ENCODE peak calls at places on chromosomes 5 and 9, in seven cellular contexts. One of them, this sample, is unnamed.

GRCh38 chr5:18394154-18394804 is 760.0 kb downstream of the TAF11L14 start:
- DNase-seq in stomach: peak
- DNase-seq in NB4: peak
- DNase-seq in uterus: no peak
- DNase-seq in upper lobe of left lung: no peak
- DNase-seq in IMR-90: peak
- DNase-seq in heart left ventricle: no peak
- DNase-seq in this sample: peak

GRCh38 chr9:18017136-18017535 is 438.3 kb downstream of the SH3GL2 start:
- DNase-seq in IMR-90: no peak
- DNase-seq in uterus: no peak
- DNase-seq in NB4: no peak
- DNase-seq in upper lobe of left lung: no peak
- DNase-seq in stomach: no peak
- DNase-seq in heart left ventricle: no peak
- DNase-seq in this sample: no peak

GRCh38 chr5:177403194-177403825 is 2.8 kb upstream of the PFN3 start:
- DNase-seq in uterus: no peak
- DNase-seq in IMR-90: peak
- DNase-seq in upper lobe of left lung: peak
- DNase-seq in NB4: peak
- DNase-seq in stomach: peak
- DNase-seq in heart left ventricle: no peak
- DNase-seq in this sample: no peak

GRCh38 chr5:62268792-62269191 is 37.2 kb upstream of the KIF2A start:
- DNase-seq in NB4: peak
- DNase-seq in stomach: no peak
- DNase-seq in heart left ventricle: no peak
- DNase-seq in IMR-90: no peak
- DNase-seq in upper lobe of left lung: no peak
- DNase-seq in uterus: no peak
- DNase-seq in this sample: no peak

GRCh38 chr5:67774796-67775195 is 440.8 kb upstream of the PIK3R1 start:
- DNase-seq in stomach: no peak
- DNase-seq in IMR-90: no peak
- DNase-seq in upper lobe of left lung: no peak
- DNase-seq in uterus: no peak
- DNase-seq in NB4: no peak
- DNase-seq in heart left ventricle: no peak
- DNase-seq in this sample: no peak

GRCh38 chr9:29556317-29556716 is 1983.0 kb upstream of the C9orf72 start:
- DNase-seq in heart left ventricle: no peak
- DNase-seq in stomach: no peak
- DNase-seq in IMR-90: no peak
- DNase-seq in NB4: no peak
- DNase-seq in uterus: peak
- DNase-seq in upper lobe of left lung: no peak
- DNase-seq in this sample: peak

GRCh38 chr5:154351566-154351965 is 94.2 kb upstream of the SAP30L start:
- DNase-seq in NB4: no peak
- DNase-seq in IMR-90: no peak
- DNase-seq in upper lobe of left lung: no peak
- DNase-seq in heart left ventricle: no peak
- DNase-seq in uterus: no peak
- DNase-seq in stomach: no peak
- DNase-seq in this sample: no peak

GRCh38 chr9:32411753-32412152 is 27.3 kb downstream of the ACO1 start:
- DNase-seq in uterus: no peak
- DNase-seq in NB4: no peak
- DNase-seq in heart left ventricle: no peak
- DNase-seq in stomach: no peak
- DNase-seq in IMR-90: no peak
- DNase-seq in upper lobe of left lung: no peak
- DNase-seq in this sample: no peak

GRCh38 chr9:76180541-76180940 is 213.7 kb downstream of the RFK start:
- DNase-seq in stomach: no peak
- DNase-seq in IMR-90: peak
- DNase-seq in NB4: no peak
- DNase-seq in uterus: no peak
- DNase-seq in upper lobe of left lung: no peak
- DNase-seq in heart left ventricle: no peak
- DNase-seq in this sample: no peak

GRCh38 chr5:88263349-88263748 is 5.3 kb downstream of the TMEM161B start:
- DNase-seq in NB4: no peak
- DNase-seq in uterus: no peak
- DNase-seq in upper lobe of left lung: no peak
- DNase-seq in heart left ventricle: no peak
- DNase-seq in stomach: no peak
- DNase-seq in IMR-90: no peak
- DNase-seq in this sample: no peak

GRCh38 chr5:88269222-88269771 is 652 bp upstream of the TMEM161B start:
- DNase-seq in heart left ventricle: no peak
- DNase-seq in IMR-90: peak
- DNase-seq in NB4: peak
- DNase-seq in stomach: no peak
- DNase-seq in upper lobe of left lung: no peak
- DNase-seq in uterus: no peak
- DNase-seq in this sample: peak

DNA sequence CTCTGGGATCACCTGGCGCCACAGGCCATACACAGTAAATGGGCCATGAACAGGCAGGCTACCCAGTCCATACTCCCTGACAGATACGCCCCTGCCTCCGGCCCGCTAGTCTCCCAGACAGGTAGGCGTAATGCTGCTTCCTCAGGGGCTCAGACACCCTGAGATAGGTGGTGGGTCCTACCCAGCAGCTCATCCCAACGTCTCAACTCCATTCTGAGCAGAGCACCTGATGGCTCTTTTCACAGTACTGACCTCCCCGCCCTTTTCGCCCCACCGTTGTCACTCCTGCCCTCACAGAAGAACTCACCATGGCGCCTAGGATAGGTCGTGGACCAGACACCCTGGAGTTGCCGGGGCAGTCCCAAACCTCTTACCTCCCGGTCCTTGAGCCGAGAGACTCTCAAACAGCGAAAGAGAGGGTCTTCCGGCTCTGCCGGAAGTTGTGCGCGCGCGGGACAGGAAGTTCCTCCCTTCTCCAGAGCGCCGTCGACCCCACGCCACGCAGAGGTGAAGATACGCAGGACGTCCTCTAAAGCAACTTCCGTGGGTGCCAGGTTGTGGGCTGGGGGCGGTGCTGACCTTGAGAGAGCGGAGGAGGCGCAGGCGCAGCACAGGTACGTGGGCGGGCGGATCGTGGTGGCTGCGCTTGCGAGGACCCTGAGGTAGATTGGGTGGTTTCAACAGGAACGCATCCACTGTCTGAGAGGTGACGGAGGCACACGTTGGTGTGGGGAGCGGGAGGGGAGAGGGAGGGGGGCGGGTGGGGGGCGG is at the start of gene TMEM161B:
- DNase-seq in NB4: peak
- DNase-seq in upper lobe of left lung: peak
- DNase-seq in heart left ventricle: peak
- DNase-seq in stomach: peak
- DNase-seq in IMR-90: peak
- DNase-seq in uterus: peak
- DNase-seq in this sample: peak
- TF ChIP-seq POLR2A in NB4: peak
- TF ChIP-seq POLR2A in upper lobe of left lung: no peak
- TF ChIP-seq POLR2A in heart left ventricle: peak
- TF ChIP-seq POLR2A in stomach: no peak
- TF ChIP-seq POLR2A in IMR-90: no peak
- TF ChIP-seq POLR2A in uterus: no peak
- TF ChIP-seq POLR2A in this sample: peak

DNA sequence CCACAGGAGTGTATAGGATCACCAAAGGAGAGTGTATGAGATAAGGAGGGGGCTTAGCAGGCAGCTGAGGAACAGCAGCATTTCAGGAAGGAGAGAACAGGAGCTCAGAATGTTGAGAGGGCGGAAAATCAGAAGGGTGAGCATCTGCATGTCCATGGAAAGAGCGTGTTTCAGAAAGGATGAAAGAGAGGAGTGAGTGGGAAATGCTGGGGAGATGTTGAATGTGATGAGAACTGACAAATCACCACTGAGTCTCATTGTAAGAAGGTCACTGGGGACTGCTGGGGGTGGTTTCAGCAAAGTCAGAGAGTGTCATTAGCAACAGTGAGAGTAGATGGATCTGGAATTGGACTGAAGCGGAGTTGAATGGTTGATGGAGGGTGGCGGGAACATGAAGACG is 65.8 kb downstream of the ANKRD33B start:
- DNase-seq in stomach: no peak
- DNase-seq in IMR-90: no peak
- DNase-seq in upper lobe of left lung: no peak
- DNase-seq in heart left ventricle: no peak
- DNase-seq in NB4: no peak
- DNase-seq in uterus: no peak
- DNase-seq in this sample: no peak
- TF ChIP-seq POLR2A in stomach: no peak
- TF ChIP-seq POLR2A in IMR-90: no peak
- TF ChIP-seq POLR2A in upper lobe of left lung: no peak
- TF ChIP-seq POLR2A in heart left ventricle: no peak
- TF ChIP-seq POLR2A in NB4: no peak
- TF ChIP-seq POLR2A in uterus: no peak
- TF ChIP-seq POLR2A in this sample: no peak

GRCh38 chr9:89495824-89496555 is 1.9 kb downstream of the SEMA4D start:
- DNase-seq in uterus: no peak
- DNase-seq in heart left ventricle: no peak
- DNase-seq in NB4: no peak
- DNase-seq in IMR-90: no peak
- DNase-seq in stomach: peak
- DNase-seq in upper lobe of left lung: no peak
- DNase-seq in this sample: no peak

GRCh38 chr9:89497978-89498844 is at the start of gene SEMA4D:
- DNase-seq in upper lobe of left lung: peak
- DNase-seq in uterus: peak
- DNase-seq in NB4: peak
- DNase-seq in IMR-90: peak
- DNase-seq in heart left ventricle: peak
- DNase-seq in stomach: peak
- DNase-seq in this sample: peak

GRCh38 chr9:89497181-89497963 is 541 bp downstream of the SEMA4D start:
- DNase-seq in upper lobe of left lung: peak
- DNase-seq in NB4: peak
- DNase-seq in stomach: peak
- DNase-seq in IMR-90: no peak
- DNase-seq in uterus: no peak
- DNase-seq in heart left ventricle: no peak
- DNase-seq in this sample: no peak

GRCh38 chr9:89498845-89499480 is 1.1 kb upstream of the SEMA4D start:
- DNase-seq in IMR-90: no peak
- DNase-seq in uterus: no peak
- DNase-seq in NB4: peak
- DNase-seq in upper lobe of left lung: no peak
- DNase-seq in stomach: peak
- DNase-seq in heart left ventricle: no peak
- DNase-seq in this sample: no peak

GRCh38 chr9:89496645-89497044 is 1.3 kb downstream of the SEMA4D start:
- DNase-seq in uterus: no peak
- DNase-seq in upper lobe of left lung: peak
- DNase-seq in stomach: peak
- DNase-seq in IMR-90: no peak
- DNase-seq in NB4: no peak
- DNase-seq in heart left ventricle: no peak
- DNase-seq in this sample: no peak
- TF ChIP-seq POLR2A in uterus: no peak
- TF ChIP-seq POLR2A in upper lobe of left lung: no peak
- TF ChIP-seq POLR2A in stomach: no peak
- TF ChIP-seq POLR2A in IMR-90: no peak
- TF ChIP-seq POLR2A in NB4: no peak
- TF ChIP-seq POLR2A in heart left ventricle: no peak
- TF ChIP-seq POLR2A in this sample: no peak

GRCh38 chr5:90474235-90475107 is at the start of the genes MBLAC2 and POLR3G:
- DNase-seq in upper lobe of left lung: peak
- DNase-seq in stomach: peak
- DNase-seq in uterus: peak
- DNase-seq in heart left ventricle: peak
- DNase-seq in IMR-90: peak
- DNase-seq in NB4: peak
- DNase-seq in this sample: peak
- TF ChIP-seq POLR2A in upper lobe of left lung: no peak
- TF ChIP-seq POLR2A in stomach: no peak
- TF ChIP-seq POLR2A in uterus: peak
- TF ChIP-seq POLR2A in heart left ventricle: peak
- TF ChIP-seq POLR2A in IMR-90: no peak
- TF ChIP-seq POLR2A in NB4: peak
- TF ChIP-seq POLR2A in this sample: peak

GRCh38 chr5:61000887-61001286 is 55.9 kb downstream of the NDUFAF2 start:
- DNase-seq in heart left ventricle: no peak
- DNase-seq in uterus: no peak
- DNase-seq in NB4: no peak
- DNase-seq in upper lobe of left lung: no peak
- DNase-seq in stomach: no peak
- DNase-seq in IMR-90: peak
- DNase-seq in this sample: no peak
- TF ChIP-seq POLR2A in heart left ventricle: no peak
- TF ChIP-seq POLR2A in uterus: no peak
- TF ChIP-seq POLR2A in NB4: no peak
- TF ChIP-seq POLR2A in upper lobe of left lung: no peak
- TF ChIP-seq POLR2A in stomach: no peak
- TF ChIP-seq POLR2A in IMR-90: no peak
- TF ChIP-seq POLR2A in this sample: no peak

DNA sequence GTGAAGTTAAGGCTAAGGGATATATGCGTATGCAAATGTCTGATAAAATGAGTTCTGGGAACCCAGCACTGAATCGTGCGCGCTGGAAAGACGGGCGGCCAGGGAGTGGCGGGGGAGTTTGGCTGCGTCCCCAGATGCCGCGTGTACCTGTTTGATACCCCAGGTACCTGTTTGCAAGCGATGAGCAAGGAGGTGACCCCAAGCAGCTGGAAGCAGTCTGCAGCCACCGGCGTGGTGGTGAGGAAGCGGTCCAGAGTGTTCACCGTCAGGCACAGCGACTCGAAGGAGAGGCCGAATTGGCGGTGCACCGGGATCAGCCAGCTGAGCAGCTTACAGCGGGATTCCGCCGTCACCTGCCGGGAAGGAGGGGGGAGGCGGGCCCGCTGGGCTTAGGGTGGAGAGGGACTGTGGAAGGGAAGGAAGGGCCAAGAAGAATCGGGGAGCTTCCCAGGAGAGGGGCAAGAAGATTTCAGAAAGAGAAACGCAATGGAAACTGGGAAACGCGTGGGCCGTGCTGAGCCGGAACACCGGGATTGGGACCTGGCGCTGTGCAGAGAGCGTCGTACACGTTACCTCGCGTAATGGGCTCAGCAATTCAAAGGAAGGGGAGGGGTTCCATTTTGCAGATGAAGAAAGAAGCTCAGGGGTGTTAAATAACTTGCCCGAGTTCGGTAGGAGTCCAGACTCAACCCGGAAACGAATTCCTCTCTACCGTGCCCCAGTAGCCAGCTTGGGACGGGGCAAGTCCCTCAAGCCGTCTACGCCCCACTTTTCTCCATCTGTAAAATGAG is 1.0 kb downstream of the CCNO start:
- DNase-seq in heart left ventricle: no peak
- DNase-seq in stomach: peak
- DNase-seq in NB4: no peak
- DNase-seq in upper lobe of left lung: peak
- DNase-seq in uterus: no peak
- DNase-seq in IMR-90: no peak
- DNase-seq in this sample: peak
- TF ChIP-seq POLR2A in heart left ventricle: no peak
- TF ChIP-seq POLR2A in stomach: no peak
- TF ChIP-seq POLR2A in NB4: no peak
- TF ChIP-seq POLR2A in upper lobe of left lung: no peak
- TF ChIP-seq POLR2A in uterus: no peak
- TF ChIP-seq POLR2A in IMR-90: no peak
- TF ChIP-seq POLR2A in this sample: no peak

This sample was measured in H54.